ENCODE peak calls at places on chromosomes 4 and X, in eight cellular contexts. One of them, this sample, is unnamed.

GRCh38 chrX:132648870-132649269 is 160.0 kb upstream of the MBNL3 start:
- DNase-seq in PC-3: peak
- DNase-seq in lower lobe of right lung: no peak
- DNase-seq in neural crest cell: no peak
- DNase-seq in tibial nerve: no peak
- DNase-seq in cardiac muscle cell: no peak
- DNase-seq in pancreas: no peak
- DNase-seq in bronchial epithelial cell: no peak
- DNase-seq in this sample: no peak

GRCh38 chrX:73822775-73823174 is 259.8 kb downstream of the CHIC1 start:
- DNase-seq in neural crest cell: no peak
- DNase-seq in cardiac muscle cell: no peak
- DNase-seq in PC-3: no peak
- DNase-seq in bronchial epithelial cell: no peak
- DNase-seq in pancreas: no peak
- DNase-seq in tibial nerve: no peak
- DNase-seq in lower lobe of right lung: no peak
- DNase-seq in this sample: no peak

GRCh38 chr4:175066923-175067627 is 148.9 kb downstream of the ADAM29 start:
- DNase-seq in PC-3: no peak
- DNase-seq in tibial nerve: no peak
- DNase-seq in pancreas: no peak
- DNase-seq in bronchial epithelial cell: peak
- DNase-seq in cardiac muscle cell: no peak
- DNase-seq in lower lobe of right lung: no peak
- DNase-seq in neural crest cell: no peak
- DNase-seq in this sample: no peak

GRCh38 chrX:74349387-74349786 is 45.4 kb downstream of the ZCCHC13 start:
- DNase-seq in tibial nerve: no peak
- DNase-seq in bronchial epithelial cell: peak
- DNase-seq in lower lobe of right lung: no peak
- DNase-seq in pancreas: no peak
- DNase-seq in cardiac muscle cell: no peak
- DNase-seq in neural crest cell: no peak
- DNase-seq in PC-3: peak
- DNase-seq in this sample: no peak

GRCh38 chrX:123084797-123085196 is 99.3 kb upstream of the GRIA3 start:
- DNase-seq in pancreas: no peak
- DNase-seq in lower lobe of right lung: no peak
- DNase-seq in tibial nerve: no peak
- DNase-seq in cardiac muscle cell: no peak
- DNase-seq in bronchial epithelial cell: peak
- DNase-seq in neural crest cell: no peak
- DNase-seq in PC-3: peak
- DNase-seq in this sample: no peak

GRCh38 chr4:48030470-48030869 is 13.9 kb downstream of the NIPAL1 start:
- DNase-seq in PC-3: no peak
- DNase-seq in lower lobe of right lung: no peak
- DNase-seq in neural crest cell: no peak
- DNase-seq in tibial nerve: no peak
- DNase-seq in cardiac muscle cell: no peak
- DNase-seq in bronchial epithelial cell: no peak
- DNase-seq in pancreas: no peak
- DNase-seq in this sample: no peak

GRCh38 chrX:3476973-3477372 is 130.5 kb upstream of the MXRA5 start:
- DNase-seq in bronchial epithelial cell: no peak
- DNase-seq in neural crest cell: no peak
- DNase-seq in pancreas: no peak
- DNase-seq in cardiac muscle cell: no peak
- DNase-seq in PC-3: no peak
- DNase-seq in tibial nerve: no peak
- DNase-seq in lower lobe of right lung: no peak
- DNase-seq in this sample: no peak

GRCh38 chr4:180058731-180059215 is 2184.4 kb upstream of the TENM3 start:
- DNase-seq in neural crest cell: peak
- DNase-seq in lower lobe of right lung: peak
- DNase-seq in PC-3: peak
- DNase-seq in bronchial epithelial cell: no peak
- DNase-seq in pancreas: peak
- DNase-seq in cardiac muscle cell: peak
- DNase-seq in tibial nerve: no peak
- DNase-seq in this sample: no peak

GRCh38 chr4:20193522-20193902 is 58.2 kb upstream of the SLIT2 start:
- DNase-seq in cardiac muscle cell: no peak
- DNase-seq in PC-3: no peak
- DNase-seq in lower lobe of right lung: no peak
- DNase-seq in neural crest cell: no peak
- DNase-seq in tibial nerve: no peak
- DNase-seq in bronchial epithelial cell: no peak
- DNase-seq in pancreas: no peak
- DNase-seq in this sample: no peak

GRCh38 chr4:91963489-91963888 is 340.3 kb upstream of the GRID2 start:
- DNase-seq in cardiac muscle cell: no peak
- DNase-seq in lower lobe of right lung: no peak
- DNase-seq in pancreas: no peak
- DNase-seq in neural crest cell: no peak
- DNase-seq in PC-3: peak
- DNase-seq in tibial nerve: no peak
- DNase-seq in bronchial epithelial cell: peak
- DNase-seq in this sample: no peak

GRCh38 chr4:83387922-83388676 is 53.5 kb upstream of the HPSE start:
- DNase-seq in cardiac muscle cell: no peak
- DNase-seq in bronchial epithelial cell: no peak
- DNase-seq in PC-3: no peak
- DNase-seq in tibial nerve: no peak
- DNase-seq in lower lobe of right lung: no peak
- DNase-seq in pancreas: no peak
- DNase-seq in neural crest cell: no peak
- DNase-seq in this sample: no peak

GRCh38 chrX:418927-419729 is 32.4 kb upstream of the PPP2R3B start:
- DNase-seq in lower lobe of right lung: peak
- DNase-seq in tibial nerve: no peak
- DNase-seq in bronchial epithelial cell: no peak
- DNase-seq in neural crest cell: no peak
- DNase-seq in PC-3: no peak
- DNase-seq in cardiac muscle cell: no peak
- DNase-seq in pancreas: peak
- DNase-seq in this sample: no peak
- TF ChIP-seq CTCF in lower lobe of right lung: no peak
- TF ChIP-seq CTCF in tibial nerve: no peak
- TF ChIP-seq CTCF in bronchial epithelial cell: no peak
- TF ChIP-seq CTCF in neural crest cell: no peak
- TF ChIP-seq CTCF in PC-3: no peak
- TF ChIP-seq CTCF in cardiac muscle cell: no peak
- TF ChIP-seq CTCF in pancreas: no peak
- TF ChIP-seq CTCF in this sample: no peak

DNA sequence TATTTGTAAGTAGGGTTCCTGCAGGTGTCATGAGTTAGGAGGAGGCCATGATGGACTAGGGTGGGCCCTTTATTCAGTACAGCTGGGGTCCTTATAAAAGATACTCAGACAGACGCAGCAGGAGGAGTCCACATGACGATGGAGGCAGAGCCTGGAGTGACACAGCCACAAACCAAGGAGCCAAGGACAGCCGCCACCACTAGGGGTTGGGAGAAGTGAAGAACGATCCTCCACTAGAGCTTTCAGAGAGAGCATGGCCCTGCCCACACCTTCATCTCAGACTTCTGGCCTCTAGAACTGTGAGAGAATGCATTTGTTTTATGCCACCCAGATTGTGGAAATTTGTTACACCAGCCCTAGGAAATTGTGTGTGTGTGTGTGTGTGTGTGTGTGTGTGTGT is 31.1 kb downstream of the JAKMIP1 start:
- DNase-seq in neural crest cell: no peak
- DNase-seq in cardiac muscle cell: no peak
- DNase-seq in PC-3: no peak
- DNase-seq in lower lobe of right lung: no peak
- DNase-seq in tibial nerve: no peak
- DNase-seq in bronchial epithelial cell: no peak
- DNase-seq in pancreas: no peak
- DNase-seq in this sample: no peak
- TF ChIP-seq CTCF in neural crest cell: no peak
- TF ChIP-seq CTCF in cardiac muscle cell: no peak
- TF ChIP-seq CTCF in PC-3: no peak
- TF ChIP-seq CTCF in lower lobe of right lung: no peak
- TF ChIP-seq CTCF in tibial nerve: no peak
- TF ChIP-seq CTCF in bronchial epithelial cell: no peak
- TF ChIP-seq CTCF in pancreas: no peak
- TF ChIP-seq CTCF in this sample: no peak

DNA sequence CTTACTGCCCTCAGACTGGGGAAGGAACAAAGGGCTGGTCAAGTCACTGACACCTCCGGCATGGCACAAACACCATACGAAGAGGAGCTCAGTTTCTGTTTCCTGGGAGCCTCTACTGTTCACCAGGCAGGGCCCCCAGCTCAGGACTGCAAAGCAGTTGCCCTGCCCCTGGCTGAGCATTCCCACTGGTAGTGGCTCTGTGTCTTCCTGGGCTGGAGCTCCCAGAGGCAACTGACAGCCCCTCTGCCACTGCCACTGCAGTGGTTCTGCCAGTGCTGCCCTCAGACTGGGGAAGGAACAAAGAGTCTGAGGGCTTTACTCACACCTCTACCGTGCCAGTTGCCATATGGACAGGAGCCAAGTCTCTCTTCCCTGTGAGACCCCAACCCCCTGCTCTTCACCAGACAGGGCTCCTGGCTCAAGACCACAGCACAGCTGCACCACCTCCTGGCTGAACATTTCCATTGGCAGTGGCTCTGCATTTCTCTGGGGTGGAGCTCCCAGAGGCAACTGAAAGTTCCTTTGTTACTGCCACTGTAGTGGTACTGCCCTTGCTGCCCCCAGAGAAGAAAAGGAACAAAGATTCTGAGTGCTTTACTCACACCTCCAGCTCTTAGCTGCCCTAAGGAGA is 67.9 kb downstream of the SMARCA5 start:
- DNase-seq in PC-3: no peak
- DNase-seq in neural crest cell: no peak
- DNase-seq in bronchial epithelial cell: no peak
- DNase-seq in lower lobe of right lung: no peak
- DNase-seq in tibial nerve: no peak
- DNase-seq in pancreas: no peak
- DNase-seq in cardiac muscle cell: no peak
- DNase-seq in this sample: no peak
- TF ChIP-seq CTCF in PC-3: no peak
- TF ChIP-seq CTCF in neural crest cell: no peak
- TF ChIP-seq CTCF in bronchial epithelial cell: no peak
- TF ChIP-seq CTCF in lower lobe of right lung: no peak
- TF ChIP-seq CTCF in tibial nerve: no peak
- TF ChIP-seq CTCF in pancreas: no peak
- TF ChIP-seq CTCF in cardiac muscle cell: no peak
- TF ChIP-seq CTCF in this sample: peak

DNA sequence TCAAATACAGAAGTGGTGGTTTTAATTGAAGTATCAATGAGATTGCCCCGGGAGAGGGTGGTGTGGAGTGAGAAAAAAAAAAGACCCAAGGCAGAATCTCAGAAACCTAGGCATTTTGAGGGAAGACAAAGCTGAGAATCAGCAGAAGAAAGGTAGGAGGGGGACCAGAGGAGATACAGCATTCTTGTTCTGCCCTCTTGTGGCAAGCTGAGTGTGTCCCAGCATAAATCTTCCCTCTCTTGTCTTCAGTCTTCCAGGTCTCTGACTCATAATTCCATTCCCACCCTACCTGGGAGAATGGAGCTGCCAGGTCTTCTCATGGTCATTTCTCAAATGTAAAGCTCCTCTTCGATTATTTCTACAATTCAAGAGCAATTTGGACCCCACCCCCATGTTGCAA is 32.7 kb upstream of the MAGED1 start:
- DNase-seq in tibial nerve: no peak
- DNase-seq in PC-3: peak
- DNase-seq in cardiac muscle cell: peak
- DNase-seq in neural crest cell: peak
- DNase-seq in pancreas: no peak
- DNase-seq in bronchial epithelial cell: peak
- DNase-seq in lower lobe of right lung: no peak
- DNase-seq in this sample: no peak
- TF ChIP-seq CTCF in tibial nerve: peak
- TF ChIP-seq CTCF in PC-3: peak
- TF ChIP-seq CTCF in cardiac muscle cell: peak
- TF ChIP-seq CTCF in neural crest cell: peak
- TF ChIP-seq CTCF in pancreas: no peak
- TF ChIP-seq CTCF in bronchial epithelial cell: peak
- TF ChIP-seq CTCF in lower lobe of right lung: peak
- TF ChIP-seq CTCF in this sample: peak

GRCh38 chr4:132227349-132228165 is 921.5 kb upstream of the PCDH10 start:
- DNase-seq in cardiac muscle cell: peak
- DNase-seq in PC-3: peak
- DNase-seq in bronchial epithelial cell: peak
- DNase-seq in tibial nerve: no peak
- DNase-seq in lower lobe of right lung: no peak
- DNase-seq in pancreas: peak
- DNase-seq in neural crest cell: peak
- DNase-seq in this sample: no peak
- TF ChIP-seq CTCF in cardiac muscle cell: peak
- TF ChIP-seq CTCF in PC-3: peak
- TF ChIP-seq CTCF in bronchial epithelial cell: peak
- TF ChIP-seq CTCF in tibial nerve: no peak
- TF ChIP-seq CTCF in lower lobe of right lung: peak
- TF ChIP-seq CTCF in pancreas: no peak
- TF ChIP-seq CTCF in neural crest cell: peak
- TF ChIP-seq CTCF in this sample: peak

DNA sequence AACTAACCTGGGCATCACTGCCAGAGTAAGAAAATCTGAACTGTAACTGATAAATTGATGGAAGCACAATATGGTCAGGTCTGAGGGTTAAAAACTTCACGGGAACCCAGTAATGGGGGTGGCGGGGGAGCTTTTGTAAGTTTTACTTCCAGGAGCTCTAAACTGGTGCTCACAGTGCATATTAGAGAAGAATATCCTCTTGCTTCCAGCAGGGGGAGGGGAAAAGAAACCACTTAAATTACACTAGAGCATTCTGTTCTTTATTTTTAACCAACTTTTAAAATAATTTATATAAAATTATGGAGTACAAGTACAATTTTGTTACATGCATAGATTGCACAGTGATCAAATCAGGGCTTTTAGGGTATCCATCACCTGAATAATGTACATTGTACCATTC is 33.7 kb downstream of the WDR17 start:
- DNase-seq in bronchial epithelial cell: no peak
- DNase-seq in pancreas: no peak
- DNase-seq in PC-3: no peak
- DNase-seq in neural crest cell: no peak
- DNase-seq in tibial nerve: no peak
- DNase-seq in cardiac muscle cell: no peak
- DNase-seq in lower lobe of right lung: no peak
- DNase-seq in this sample: no peak
- TF ChIP-seq CTCF in bronchial epithelial cell: no peak
- TF ChIP-seq CTCF in pancreas: no peak
- TF ChIP-seq CTCF in PC-3: peak
- TF ChIP-seq CTCF in neural crest cell: peak
- TF ChIP-seq CTCF in tibial nerve: no peak
- TF ChIP-seq CTCF in cardiac muscle cell: no peak
- TF ChIP-seq CTCF in lower lobe of right lung: no peak
- TF ChIP-seq CTCF in this sample: no peak

GRCh38 chr4:138062929-138063328 is 179.2 kb downstream of the SLC7A11 start:
- DNase-seq in neural crest cell: no peak
- DNase-seq in PC-3: peak
- DNase-seq in cardiac muscle cell: no peak
- DNase-seq in bronchial epithelial cell: peak
- DNase-seq in pancreas: no peak
- DNase-seq in lower lobe of right lung: no peak
- DNase-seq in tibial nerve: no peak
- DNase-seq in this sample: no peak
- TF ChIP-seq CTCF in neural crest cell: no peak
- TF ChIP-seq CTCF in PC-3: peak
- TF ChIP-seq CTCF in cardiac muscle cell: peak
- TF ChIP-seq CTCF in bronchial epithelial cell: peak
- TF ChIP-seq CTCF in pancreas: no peak
- TF ChIP-seq CTCF in lower lobe of right lung: no peak
- TF ChIP-seq CTCF in tibial nerve: no peak
- TF ChIP-seq CTCF in this sample: no peak

This sample was measured in D721Med.